ENCODE peak calls at places on chromosomes 11 and 22, in five cellular contexts. One of them, this sample, is unnamed.

GRCh38 chr11:69944146-69944795 is 125.1 kb upstream of the FGF3 start:
- DNase-seq in activated T-cell treated with anti-CD3 and anti-CD28 coated beads for 48 hours: no peak
- DNase-seq in iris pigment epithelial cell: no peak
- DNase-seq in substantia nigra: no peak
- DNase-seq in CD8-positive, alpha-beta T cell: no peak
- DNase-seq in this sample: no peak

GRCh38 chr11:44946268-44946667 is 4.4 kb downstream of the TP53I11 start:
- DNase-seq in substantia nigra: no peak
- DNase-seq in CD8-positive, alpha-beta T cell: no peak
- DNase-seq in iris pigment epithelial cell: no peak
- DNase-seq in activated T-cell treated with anti-CD3 and anti-CD28 coated beads for 48 hours: no peak
- DNase-seq in this sample: peak

GRCh38 chr22:42154293-42154692 is 23.7 kb upstream of the CYP2D6 start:
- DNase-seq in substantia nigra: no peak
- DNase-seq in activated T-cell treated with anti-CD3 and anti-CD28 coated beads for 48 hours: no peak
- DNase-seq in iris pigment epithelial cell: no peak
- DNase-seq in CD8-positive, alpha-beta T cell: no peak
- DNase-seq in this sample: peak

GRCh38 chr22:42820075-42820763 is 36.9 kb downstream of the ARFGAP3 start:
- DNase-seq in CD8-positive, alpha-beta T cell: no peak
- DNase-seq in activated T-cell treated with anti-CD3 and anti-CD28 coated beads for 48 hours: no peak
- DNase-seq in substantia nigra: no peak
- DNase-seq in iris pigment epithelial cell: peak
- DNase-seq in this sample: no peak

GRCh38 chr11:107496011-107496410 is 38.4 kb upstream of the CWF19L2 start:
- DNase-seq in iris pigment epithelial cell: peak
- DNase-seq in CD8-positive, alpha-beta T cell: no peak
- DNase-seq in substantia nigra: no peak
- DNase-seq in activated T-cell treated with anti-CD3 and anti-CD28 coated beads for 48 hours: no peak
- DNase-seq in this sample: no peak

GRCh38 chr11:67268036-67268683 is 1.9 kb downstream of the GRK2 start:
- DNase-seq in CD8-positive, alpha-beta T cell: peak
- DNase-seq in substantia nigra: no peak
- DNase-seq in iris pigment epithelial cell: no peak
- DNase-seq in activated T-cell treated with anti-CD3 and anti-CD28 coated beads for 48 hours: peak
- DNase-seq in this sample: no peak

GRCh38 chr22:23790819-23791736 is 4.3 kb downstream of the SMARCB1 start:
- DNase-seq in activated T-cell treated with anti-CD3 and anti-CD28 coated beads for 48 hours: no peak
- DNase-seq in CD8-positive, alpha-beta T cell: no peak
- DNase-seq in substantia nigra: no peak
- DNase-seq in iris pigment epithelial cell: peak
- DNase-seq in this sample: no peak

GRCh38 chr22:46508391-46508999 is 28.9 kb downstream of the CELSR1 start:
- DNase-seq in substantia nigra: no peak
- DNase-seq in CD8-positive, alpha-beta T cell: no peak
- DNase-seq in iris pigment epithelial cell: no peak
- DNase-seq in activated T-cell treated with anti-CD3 and anti-CD28 coated beads for 48 hours: no peak
- DNase-seq in this sample: peak

GRCh38 chr11:119340335-119341221 is at the start of gene C1QTNF5:
- DNase-seq in CD8-positive, alpha-beta T cell: no peak
- DNase-seq in substantia nigra: peak
- DNase-seq in iris pigment epithelial cell: no peak
- DNase-seq in activated T-cell treated with anti-CD3 and anti-CD28 coated beads for 48 hours: no peak
- DNase-seq in this sample: no peak

GRCh38 chr22:44338906-44339305 is 26.2 kb upstream of the SHISAL1 start:
- DNase-seq in substantia nigra: no peak
- DNase-seq in activated T-cell treated with anti-CD3 and anti-CD28 coated beads for 48 hours: no peak
- DNase-seq in CD8-positive, alpha-beta T cell: no peak
- DNase-seq in iris pigment epithelial cell: no peak
- DNase-seq in this sample: no peak

GRCh38 chr11:12386309-12386708 is 8.9 kb downstream of the PARVA start:
- DNase-seq in CD8-positive, alpha-beta T cell: no peak
- DNase-seq in activated T-cell treated with anti-CD3 and anti-CD28 coated beads for 48 hours: no peak
- DNase-seq in iris pigment epithelial cell: no peak
- DNase-seq in substantia nigra: no peak
- DNase-seq in this sample: no peak

GRCh38 chr11:75371930-75372876 is 20.7 kb upstream of the ARRB1 start:
- DNase-seq in iris pigment epithelial cell: peak
- DNase-seq in substantia nigra: no peak
- DNase-seq in CD8-positive, alpha-beta T cell: no peak
- DNase-seq in activated T-cell treated with anti-CD3 and anti-CD28 coated beads for 48 hours: no peak
- DNase-seq in this sample: no peak

GRCh38 chr11:10622957-10623787 is 54.7 kb upstream of the LYVE1 start:
- DNase-seq in activated T-cell treated with anti-CD3 and anti-CD28 coated beads for 48 hours: no peak
- DNase-seq in iris pigment epithelial cell: peak
- DNase-seq in CD8-positive, alpha-beta T cell: no peak
- DNase-seq in substantia nigra: no peak
- DNase-seq in this sample: no peak

GRCh38 chr22:41873391-41873790 is 40.5 kb downstream of the SREBF2 start:
- DNase-seq in substantia nigra: no peak
- DNase-seq in iris pigment epithelial cell: peak
- DNase-seq in CD8-positive, alpha-beta T cell: no peak
- DNase-seq in activated T-cell treated with anti-CD3 and anti-CD28 coated beads for 48 hours: no peak
- DNase-seq in this sample: no peak

GRCh38 chr11:128210148-128210940 is 377.0 kb downstream of the ETS1 start:
- DNase-seq in activated T-cell treated with anti-CD3 and anti-CD28 coated beads for 48 hours: no peak
- DNase-seq in substantia nigra: no peak
- DNase-seq in iris pigment epithelial cell: peak
- DNase-seq in CD8-positive, alpha-beta T cell: no peak
- DNase-seq in this sample: no peak

GRCh38 chr22:17090550-17090949 is 5.8 kb downstream of the IL17RA start:
- DNase-seq in iris pigment epithelial cell: no peak
- DNase-seq in substantia nigra: no peak
- DNase-seq in CD8-positive, alpha-beta T cell: no peak
- DNase-seq in activated T-cell treated with anti-CD3 and anti-CD28 coated beads for 48 hours: no peak
- DNase-seq in this sample: no peak

GRCh38 chr11:25992254-25992653 is 339.7 kb upstream of the ANO3 start:
- DNase-seq in substantia nigra: no peak
- DNase-seq in iris pigment epithelial cell: no peak
- DNase-seq in activated T-cell treated with anti-CD3 and anti-CD28 coated beads for 48 hours: no peak
- DNase-seq in CD8-positive, alpha-beta T cell: no peak
- DNase-seq in this sample: no peak

GRCh38 chr11:96091476-96091875 is 167.6 kb upstream of the MTMR2 start:
- DNase-seq in CD8-positive, alpha-beta T cell: no peak
- DNase-seq in substantia nigra: no peak
- DNase-seq in iris pigment epithelial cell: no peak
- DNase-seq in activated T-cell treated with anti-CD3 and anti-CD28 coated beads for 48 hours: no peak
- DNase-seq in this sample: no peak

GRCh38 chr22:21612858-21613257 is 17.0 kb downstream of the YDJC start:
- DNase-seq in CD8-positive, alpha-beta T cell: no peak
- DNase-seq in iris pigment epithelial cell: no peak
- DNase-seq in substantia nigra: no peak
- DNase-seq in activated T-cell treated with anti-CD3 and anti-CD28 coated beads for 48 hours: no peak
- DNase-seq in this sample: no peak

GRCh38 chr22:46066691-46067090 is 83.6 kb upstream of the PPARA start:
- DNase-seq in iris pigment epithelial cell: no peak
- DNase-seq in CD8-positive, alpha-beta T cell: no peak
- DNase-seq in substantia nigra: no peak
- DNase-seq in activated T-cell treated with anti-CD3 and anti-CD28 coated beads for 48 hours: no peak
- DNase-seq in this sample: peak

GRCh38 chr22:43200031-43200430 is 13.1 kb upstream of the TTLL12 start:
- DNase-seq in activated T-cell treated with anti-CD3 and anti-CD28 coated beads for 48 hours: no peak
- DNase-seq in CD8-positive, alpha-beta T cell: no peak
- DNase-seq in iris pigment epithelial cell: no peak
- DNase-seq in substantia nigra: no peak
- DNase-seq in this sample: no peak

This sample was measured in posterior cingulate gyrus.